ENCODE peak calls at places on chromosomes 13 and 19, in seven cellular contexts. One of them, this sample, is unnamed.

GRCh38 chr13:23365652-23366051 is 67.8 kb downstream of the SACS start:
- DNase-seq in GF-D8: no peak
- DNase-seq in IMR-90: peak; percentile 71
- DNase-seq in T-helper 17 cell: no peak
- DNase-seq in Right ventricle myocardium superior: no peak
- DNase-seq in COR-L47: no peak
- DNase-seq in tibial artery: no peak
- DNase-seq in this sample: no peak

GRCh38 chr13:100916943-100917342 is 242.3 kb upstream of the TMTC4 start:
- DNase-seq in COR-L47: no peak
- DNase-seq in GF-D8: no peak
- DNase-seq in IMR-90: no peak
- DNase-seq in Right ventricle myocardium superior: no peak
- DNase-seq in tibial artery: no peak
- DNase-seq in T-helper 17 cell: no peak
- DNase-seq in this sample: no peak

GRCh38 chr13:44049546-44049945 is 169.8 kb downstream of the LACC1 start:
- DNase-seq in IMR-90: no peak
- DNase-seq in GF-D8: no peak
- DNase-seq in T-helper 17 cell: no peak
- DNase-seq in tibial artery: no peak
- DNase-seq in Right ventricle myocardium superior: no peak
- DNase-seq in COR-L47: no peak
- DNase-seq in this sample: no peak

GRCh38 chr13:39501711-39502324 is 101.2 kb downstream of the LHFPL6 start:
- DNase-seq in tibial artery: no peak
- DNase-seq in Right ventricle myocardium superior: peak; percentile 56
- DNase-seq in GF-D8: no peak
- DNase-seq in T-helper 17 cell: no peak
- DNase-seq in COR-L47: no peak
- DNase-seq in IMR-90: no peak
- DNase-seq in this sample: no peak

GRCh38 chr19:19578241-19578640 is 40.2 kb downstream of the CILP2 start:
- DNase-seq in Right ventricle myocardium superior: no peak
- DNase-seq in COR-L47: peak; percentile 95
- DNase-seq in IMR-90: no peak
- DNase-seq in T-helper 17 cell: no peak
- DNase-seq in tibial artery: no peak
- DNase-seq in GF-D8: no peak
- DNase-seq in this sample: no peak

GRCh38 chr19:14519860-14520407 is 1.7 kb upstream of the DNAJB1 start:
- DNase-seq in COR-L47: no peak
- DNase-seq in T-helper 17 cell: no peak
- DNase-seq in IMR-90: peak; percentile 88
- DNase-seq in Right ventricle myocardium superior: no peak
- DNase-seq in GF-D8: no peak
- DNase-seq in tibial artery: no peak
- DNase-seq in this sample: no peak

GRCh38 chr19:49684251-49684982 is 5.0 kb upstream of the ADM5 start:
- DNase-seq in GF-D8: no peak
- DNase-seq in tibial artery: no peak
- DNase-seq in Right ventricle myocardium superior: no peak
- DNase-seq in COR-L47: no peak
- DNase-seq in T-helper 17 cell: no peak
- DNase-seq in IMR-90: no peak
- DNase-seq in this sample: no peak

GRCh38 chr19:2795827-2796658 is 10.7 kb downstream of the THOP1 start:
- DNase-seq in tibial artery: no peak
- DNase-seq in T-helper 17 cell: no peak
- DNase-seq in IMR-90: no peak
- DNase-seq in GF-D8: no peak
- DNase-seq in Right ventricle myocardium superior: no peak
- DNase-seq in COR-L47: no peak
- DNase-seq in this sample: no peak

GRCh38 chr13:75460644-75461043 is 21.3 kb downstream of the TBC1D4 start:
- DNase-seq in T-helper 17 cell: no peak
- DNase-seq in GF-D8: no peak
- DNase-seq in IMR-90: no peak
- DNase-seq in tibial artery: no peak
- DNase-seq in Right ventricle myocardium superior: no peak
- DNase-seq in COR-L47: no peak
- DNase-seq in this sample: no peak

GRCh38 chr13:108326318-108326717 is 56.8 kb downstream of the TNFSF13B start:
- DNase-seq in COR-L47: no peak
- DNase-seq in tibial artery: no peak
- DNase-seq in Right ventricle myocardium superior: no peak
- DNase-seq in IMR-90: no peak
- DNase-seq in GF-D8: peak; percentile 79
- DNase-seq in T-helper 17 cell: no peak
- DNase-seq in this sample: peak; percentile 53

GRCh38 chr13:95480131-95480545 is 72.4 kb upstream of the CLDN10 start:
- DNase-seq in Right ventricle myocardium superior: peak; percentile 50
- DNase-seq in T-helper 17 cell: no peak
- DNase-seq in tibial artery: peak; percentile 58
- DNase-seq in COR-L47: no peak
- DNase-seq in GF-D8: peak; percentile 98
- DNase-seq in IMR-90: no peak
- DNase-seq in this sample: peak; percentile 94

GRCh38 chr19:1440418-1440801 is 2.2 kb downstream of the RPS15 start:
- DNase-seq in GF-D8: no peak
- DNase-seq in IMR-90: no peak
- DNase-seq in COR-L47: no peak
- DNase-seq in Right ventricle myocardium superior: no peak
- DNase-seq in tibial artery: no peak
- DNase-seq in T-helper 17 cell: no peak
- DNase-seq in this sample: no peak

GRCh38 chr13:98285852-98286594 is 109.0 kb upstream of the RNF113B start:
- DNase-seq in T-helper 17 cell: no peak
- DNase-seq in tibial artery: no peak
- DNase-seq in IMR-90: no peak
- DNase-seq in GF-D8: no peak
- DNase-seq in COR-L47: no peak
- DNase-seq in Right ventricle myocardium superior: no peak
- DNase-seq in this sample: no peak

GRCh38 chr19:38061294-38061693 is 154.3 kb downstream of the SIPA1L3 start:
- DNase-seq in Right ventricle myocardium superior: no peak
- DNase-seq in tibial artery: no peak
- DNase-seq in COR-L47: no peak
- DNase-seq in GF-D8: no peak
- DNase-seq in T-helper 17 cell: no peak
- DNase-seq in IMR-90: peak; percentile 95
- DNase-seq in this sample: no peak

GRCh38 chr19:13172335-13173128 is 22.3 kb downstream of the IER2 start:
- DNase-seq in GF-D8: no peak
- DNase-seq in T-helper 17 cell: peak; percentile 65
- DNase-seq in Right ventricle myocardium superior: peak; percentile 88
- DNase-seq in IMR-90: peak; percentile 83
- DNase-seq in tibial artery: peak; percentile 88
- DNase-seq in COR-L47: no peak
- DNase-seq in this sample: peak; percentile 43

GRCh38 chr19:18450021-18450933 is 12.3 kb upstream of the ISYNA1 start:
- DNase-seq in Right ventricle myocardium superior: no peak
- DNase-seq in IMR-90: no peak
- DNase-seq in T-helper 17 cell: no peak
- DNase-seq in GF-D8: no peak
- DNase-seq in COR-L47: no peak
- DNase-seq in tibial artery: no peak
- DNase-seq in this sample: no peak

GRCh38 chr19:33394723-33395560 is 21.4 kb downstream of the CEBPG start:
- DNase-seq in tibial artery: peak; percentile 21
- DNase-seq in GF-D8: no peak
- DNase-seq in T-helper 17 cell: no peak
- DNase-seq in Right ventricle myocardium superior: peak; percentile 46
- DNase-seq in IMR-90: no peak
- DNase-seq in COR-L47: no peak
- DNase-seq in this sample: no peak

GRCh38 chr19:40778045-40778864 is at the start of gene RAB4B:
- DNase-seq in Right ventricle myocardium superior: peak; percentile 100
- DNase-seq in T-helper 17 cell: peak; percentile 100
- DNase-seq in GF-D8: peak; percentile 98
- DNase-seq in IMR-90: peak; percentile 99
- DNase-seq in tibial artery: peak; percentile 100
- DNase-seq in COR-L47: peak; percentile 100
- DNase-seq in this sample: peak; percentile 100

GRCh38 chr19:6744381-6745288 is 5.2 kb downstream of the TRIP10 start:
- DNase-seq in IMR-90: peak; percentile 87
- DNase-seq in tibial artery: peak; percentile 86
- DNase-seq in T-helper 17 cell: no peak
- DNase-seq in GF-D8: no peak
- DNase-seq in Right ventricle myocardium superior: peak; percentile 90
- DNase-seq in COR-L47: no peak
- DNase-seq in this sample: no peak

GRCh38 chr19:8445488-8446001 is 770 bp downstream of the HNRNPM start:
- DNase-seq in T-helper 17 cell: peak; percentile 40
- DNase-seq in GF-D8: no peak
- DNase-seq in Right ventricle myocardium superior: peak; percentile 67
- DNase-seq in tibial artery: peak; percentile 41
- DNase-seq in COR-L47: peak; percentile 55
- DNase-seq in IMR-90: no peak
- DNase-seq in this sample: peak; percentile 38